ENCODE peak calls at places on chromosomes 13 and 19, in seven cellular contexts. T, L, M, Y, P, O and N are unnamed samples.

GRCh38 chr19:39265321-39265916 is 2.8 kb upstream of the IFNL2 start:
- DNase-seq in M (no peak), Y (no peak), T (no peak), P (no peak), O (no peak), L (no peak), N (no peak)

GRCh38 chr19:8580710-8581281 is 3.6 kb upstream of the MYO1F start:
- DNase-seq in Y (peak), T (peak), L (peak), P (peak), M (peak), O (peak), N (no peak)

GRCh38 chr13:42894765-42895181 is 97.3 kb downstream of the EPSTI1 start:
- DNase-seq in P (no peak), L (peak), O (peak), T (no peak), M (no peak), Y (no peak), N (no peak)

GRCh38 chr19:45568732-45569131 is 15.9 kb downstream of the OPA3 start:
- DNase-seq in P (peak), M (no peak), T (no peak), Y (no peak), L (peak), O (peak), N (no peak)

GRCh38 chr19:48780684-48781391 is 25.5 kb downstream of the FGF21 start:
- DNase-seq in M (no peak), P (no peak), O (no peak), L (no peak), T (no peak), Y (no peak), N (no peak)

GRCh38 chr13:102680842-102681725 is 13.8 kb downstream of the METTL21C start:
- DNase-seq in T (peak), O (no peak), L (peak), Y (no peak), P (no peak), M (no peak), N (no peak)

GRCh38 chr13:106756446-106756845 is 188.5 kb upstream of the ARGLU1 start:
- DNase-seq in Y (no peak), M (no peak), T (no peak), P (no peak), O (no peak), L (no peak), N (no peak)

GRCh38 chr13:24215732-24216131 is 55.2 kb downstream of the SPATA13 start:
- DNase-seq in Y (no peak), O (no peak), T (no peak), P (peak), L (peak), M (no peak), N (no peak)

GRCh38 chr13:61664821-61665705 is 249.4 kb upstream of the PCDH20 start:
- DNase-seq in M (peak), T (no peak), L (peak), Y (no peak), P (no peak), O (no peak), N (no peak)

GRCh38 chr13:76890036-76890435 is 3.8 kb upstream of the KCTD12 start:
- DNase-seq in L (peak), M (no peak), Y (no peak), O (peak), P (no peak), T (no peak), N (no peak)

GRCh38 chr19:1229837-1230584 is 7.8 kb downstream of the CBARP start:
- DNase-seq in M (no peak), P (no peak), Y (no peak), O (no peak), T (no peak), L (no peak), N (no peak)

GRCh38 chr19:46990998-46991676 is 28.5 kb upstream of the NPAS1 start:
- DNase-seq in O (peak), L (peak), P (peak), T (peak), Y (peak), M (peak), N (peak)

GRCh38 chr19:55451522-55452380 is 8.7 kb upstream of the SHISA7 start:
- DNase-seq in Y (peak), L (no peak), M (no peak), O (no peak), T (no peak), P (peak), N (peak)

GRCh38 chr19:55600336-55601028 is 394 bp downstream of the ZNF524 start:
- DNase-seq in M (no peak), T (peak), Y (no peak), P (peak), O (peak), L (peak), N (peak)

GRCh38 chr13:21511841-21512240 is 52.7 kb upstream of the ZDHHC20 start:
- DNase-seq in L (peak), T (no peak), Y (no peak), O (peak), M (no peak), P (no peak), N (no peak)

GRCh38 chr19:48962029-48962848 is 2.9 kb upstream of the FTL start:
- DNase-seq in T (peak), L (no peak), O (no peak), Y (no peak), P (no peak), M (no peak), N (no peak)

GRCh38 chr13:40169476-40169875 is 497.0 kb downstream of the FOXO1 start:
- DNase-seq in M (no peak), Y (no peak), T (no peak), L (no peak), P (no peak), O (peak), N (no peak)

GRCh38 chr13:114026128-114026880 is 52.4 kb upstream of the C13orf46 start:
- DNase-seq in Y (no peak), M (no peak), L (no peak), T (no peak), O (no peak), P (no peak), N (no peak)

GRCh38 chr19:16771618-16772017 is 52.0 kb downstream of the NWD1 start:
- DNase-seq in P (peak), M (peak), T (peak), Y (peak), L (peak), O (peak), N (peak)

GRCh38 chr13:27619093-27619705 is 1.1 kb downstream of the LNX2 start:
- DNase-seq in L (peak), P (peak), O (no peak), M (no peak), T (no peak), Y (no peak), N (no peak)

GRCh38 chr19:10892256-10892655 is 20.9 kb downstream of the CARM1 start:
- DNase-seq in O (no peak), L (no peak), T (no peak), Y (no peak), M (no peak), P (no peak), N (no peak)